ENCODE peak calls at places on chromosomes 13 and 19, in five cellular contexts. J, N, S, X and D are unnamed samples.

GRCh38 chr13:44759723-44760360 is 183.7 kb upstream of the TSC22D1 start:
- DNase-seq in X (no peak), J (peak), N (no peak), S (no peak), D (peak)

GRCh38 chr13:24788538-24788937 is 24.6 kb downstream of the RNF17 start:
- DNase-seq in J (no peak), N (no peak), X (no peak), S (no peak), D (no peak)

GRCh38 chr13:75908137-75908536 is 272.0 kb downstream of the LMO7 start:
- DNase-seq in S (peak), J (peak), X (no peak), N (no peak), D (no peak)

GRCh38 chr13:95155093-95155492 is 146.2 kb downstream of the ABCC4 start:
- DNase-seq in N (no peak), S (no peak), X (no peak), J (no peak), D (no peak)

GRCh38 chr13:31477961-31478360 is 261.4 kb upstream of the RXFP2 start:
- DNase-seq in X (no peak), J (no peak), N (no peak), S (no peak), D (no peak)

GRCh38 chr13:45540864-45541263 is 74.7 kb downstream of the ERICH6B start:
- DNase-seq in N (no peak), J (no peak), S (no peak), X (no peak), D (no peak)

GRCh38 chr13:76677047-76677446 is 209.2 kb downstream of the KCTD12 start:
- DNase-seq in J (peak), N (peak), X (no peak), S (peak), D (no peak)

GRCh38 chr19:40614595-40615411 is 13.6 kb downstream of the LTBP4 start:
- DNase-seq in J (peak), N (peak), S (peak), X (peak), D (peak)

GRCh38 chr13:102648046-102648445 is 46.8 kb downstream of the METTL21C start:
- DNase-seq in S (no peak), N (no peak), J (no peak), X (no peak), D (no peak)

GRCh38 chr13:41075034-41075433 is 13.7 kb downstream of the WBP4 start:
- DNase-seq in J (no peak), X (no peak), S (no peak), N (peak), D (no peak)

GRCh38 chr13:72469932-72470331 is 257.5 kb downstream of the MZT1 start:
- DNase-seq in J (no peak), X (no peak), N (no peak), S (no peak), D (no peak)

GRCh38 chr19:29964171-29964570 is 22.1 kb downstream of the URI1 start:
- DNase-seq in J (no peak), S (no peak), X (no peak), N (no peak), D (no peak)
- H3K4me3 ChIP-seq in J (no peak), S (no peak), X (no peak), N (no peak), D (no peak)

DNA sequence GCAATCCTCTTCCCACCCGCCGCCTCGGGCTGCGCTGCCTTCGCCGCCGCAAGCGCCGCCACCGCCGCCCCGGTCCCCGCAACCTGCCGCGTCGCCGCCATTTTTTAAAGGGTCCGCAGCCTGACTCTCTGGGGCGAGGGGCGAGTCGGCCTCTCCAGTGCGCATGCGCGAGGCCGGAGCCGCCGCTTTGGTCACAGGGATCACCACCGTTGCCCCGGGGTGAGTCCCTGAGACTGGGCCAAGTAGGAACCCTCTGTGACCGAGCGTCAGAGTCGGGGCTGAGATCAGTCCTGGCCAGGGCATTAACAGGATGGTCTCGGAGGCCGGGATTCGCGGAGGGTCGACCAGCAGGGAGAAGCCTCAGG is 42.6 kb downstream of the ZNF146 start:
- DNase-seq in J (no peak), N (no peak), S (no peak), X (peak), D (no peak)
- H3K4me3 ChIP-seq in J (peak), N (no peak), S (peak), X (peak), D (peak)

GRCh38 chr19:1154731-1155351 is 19.2 kb downstream of the SBNO2 start:
- DNase-seq in N (peak), J (peak), X (peak), S (peak), D (peak)
- H3K4me3 ChIP-seq in N (no peak), J (peak), X (peak), S (peak), D (peak)

DNA sequence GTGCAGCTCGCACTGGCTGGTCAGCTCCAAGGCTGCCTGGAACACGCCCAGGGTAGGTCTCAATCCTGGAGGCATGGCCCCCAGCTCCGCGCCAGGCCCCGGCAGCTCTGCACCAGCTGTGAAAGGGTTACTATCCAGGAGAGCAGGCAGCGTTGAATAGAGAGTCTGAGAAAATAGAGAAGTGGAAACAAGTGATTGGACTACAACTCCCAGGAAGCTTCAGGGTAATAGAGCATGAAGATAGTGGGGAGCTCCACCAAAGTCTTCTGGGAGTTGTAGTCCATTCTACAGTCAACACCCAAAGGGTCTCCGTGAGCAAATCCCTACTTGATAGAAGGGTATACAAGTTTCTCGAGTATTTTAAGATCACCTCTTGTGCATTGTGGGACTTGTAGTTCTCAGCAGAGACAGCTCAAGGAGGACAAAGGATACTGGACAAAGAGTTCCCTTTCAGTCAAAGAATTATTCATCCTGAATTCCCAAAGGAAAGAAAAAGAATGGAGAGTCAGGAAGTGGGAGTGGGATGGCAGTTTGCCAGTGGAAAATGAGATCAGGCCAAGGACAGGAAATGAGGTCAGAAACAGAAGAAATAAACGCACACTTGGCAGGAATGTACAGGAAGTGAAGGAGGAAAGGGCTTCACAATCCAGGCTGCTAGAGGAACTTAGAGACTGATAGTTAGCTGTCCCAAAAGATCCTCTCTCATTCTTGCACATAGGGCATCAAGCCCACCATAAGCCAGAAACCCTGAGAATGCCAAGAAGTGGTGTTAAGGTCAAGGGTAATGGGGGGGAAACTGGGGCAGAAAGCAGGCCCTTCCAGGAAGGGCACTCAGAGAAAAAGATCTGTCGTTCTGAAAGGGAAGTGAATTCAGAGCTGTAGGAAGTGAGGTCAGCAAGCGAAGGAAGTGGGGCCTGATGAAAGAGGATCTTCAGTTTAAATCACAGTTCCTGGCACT is 5.5 kb upstream of the MAMSTR start:
- DNase-seq in X (no peak), N (no peak), J (no peak), S (peak), D (no peak)
- H3K4me3 ChIP-seq in X (no peak), N (no peak), J (no peak), S (no peak), D (no peak)

GRCh38 chr19:41796362-41796761 is at the start of gene CEACAM3:
- DNase-seq in S (no peak), J (no peak), X (no peak), N (no peak), D (no peak)
- H3K4me3 ChIP-seq in S (no peak), J (no peak), X (no peak), N (no peak), D (no peak)

DNA sequence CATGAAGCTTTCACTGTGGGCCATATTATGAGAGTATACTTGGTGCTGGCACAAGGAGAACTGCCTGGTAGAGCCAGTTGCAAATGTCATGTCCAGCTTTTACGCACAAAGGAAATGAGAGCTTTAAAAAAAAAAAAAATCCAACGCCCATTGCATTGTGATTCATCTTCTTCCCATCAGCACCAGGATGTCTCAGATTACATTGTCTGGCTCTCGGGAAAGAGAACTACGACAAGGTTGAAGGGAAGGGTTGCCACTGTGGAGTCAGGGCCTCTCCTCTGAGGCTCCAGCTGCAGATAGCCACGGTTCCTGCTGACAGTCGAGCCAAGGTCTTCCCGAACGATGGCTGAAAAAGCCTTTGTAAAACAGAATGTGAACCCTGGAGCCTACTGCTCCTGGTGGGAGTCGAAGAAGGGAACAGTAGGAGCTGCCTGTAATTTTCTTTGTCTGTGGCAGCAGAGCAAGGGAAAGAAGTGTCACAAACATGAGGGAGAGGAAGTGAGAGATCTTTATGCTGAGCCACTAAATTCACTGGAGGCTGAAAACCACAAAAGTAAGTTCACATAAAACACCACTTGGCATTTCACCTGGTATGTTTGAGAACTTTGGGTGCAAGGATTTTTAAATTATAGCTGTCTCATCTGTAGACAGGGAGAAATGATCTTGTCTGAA is 704.7 kb downstream of the DIAPH3 start:
- DNase-seq in X (no peak), S (no peak), J (no peak), N (no peak), D (no peak)
- H3K4me3 ChIP-seq in X (no peak), S (no peak), J (no peak), N (no peak), D (no peak)

GRCh38 chr19:47719047-47719885 is 6.0 kb downstream of the EHD2 start:
- DNase-seq in N (peak), X (peak), J (peak), S (peak), D (peak)
- H3K4me3 ChIP-seq in N (no peak), X (no peak), J (peak), S (no peak), D (peak)